ENCODE peak calls at places on chromosomes 6 and 20, in six cellular contexts. One of them, this sample, is unnamed. For H3K4me1, the result is how much of the 10 kb centered on the place peaks cover.

GRCh38 chr6:8017276-8017701 is 46.9 kb downstream of the BLOC1S5 start:
- DNase-seq in spleen: no peak
- DNase-seq in tibial nerve: no peak
- DNase-seq in sigmoid colon: no peak
- DNase-seq in heart right ventricle: no peak
- DNase-seq in psoas muscle: no peak
- DNase-seq in this sample: no peak

GRCh38 chr6:167683028-167683862 is 143.5 kb upstream of the AFDN start:
- DNase-seq in spleen: no peak
- DNase-seq in psoas muscle: peak
- DNase-seq in sigmoid colon: peak
- DNase-seq in tibial nerve: peak
- DNase-seq in heart right ventricle: peak
- DNase-seq in this sample: peak

GRCh38 chr20:5718896-5719595 is 31.2 kb upstream of the SHLD1 start:
- DNase-seq in heart right ventricle: peak
- DNase-seq in psoas muscle: peak
- DNase-seq in sigmoid colon: no peak
- DNase-seq in spleen: no peak
- DNase-seq in tibial nerve: no peak
- DNase-seq in this sample: no peak

GRCh38 chr20:41774291-41774690 is 156.1 kb upstream of the CHD6 start:
- DNase-seq in heart right ventricle: no peak
- DNase-seq in psoas muscle: no peak
- DNase-seq in spleen: no peak
- DNase-seq in sigmoid colon: no peak
- DNase-seq in tibial nerve: no peak
- DNase-seq in this sample: no peak

GRCh38 chr20:11716239-11716944 is 201.3 kb upstream of the BTBD3 start:
- DNase-seq in sigmoid colon: no peak
- DNase-seq in heart right ventricle: no peak
- DNase-seq in tibial nerve: no peak
- DNase-seq in psoas muscle: no peak
- DNase-seq in spleen: no peak
- DNase-seq in this sample: peak

GRCh38 chr20:6397115-6397514 is 274.3 kb upstream of the FERMT1 start:
- DNase-seq in tibial nerve: no peak
- DNase-seq in sigmoid colon: no peak
- DNase-seq in psoas muscle: no peak
- DNase-seq in spleen: no peak
- DNase-seq in heart right ventricle: no peak
- DNase-seq in this sample: no peak

GRCh38 chr6:163416640-163417253 is 2.2 kb downstream of the QKI start:
- DNase-seq in psoas muscle: no peak
- DNase-seq in spleen: no peak
- DNase-seq in sigmoid colon: peak
- DNase-seq in tibial nerve: no peak
- DNase-seq in heart right ventricle: no peak
- DNase-seq in this sample: no peak

GRCh38 chr6:16762265-16762546 is 946 bp upstream of the ATXN1 start:
- DNase-seq in spleen: no peak
- DNase-seq in sigmoid colon: no peak
- DNase-seq in heart right ventricle: no peak
- DNase-seq in psoas muscle: no peak
- DNase-seq in tibial nerve: no peak
- DNase-seq in this sample: no peak

GRCh38 chr20:38453941-38454340 is 18.7 kb upstream of the RALGAPB start:
- DNase-seq in sigmoid colon: peak
- DNase-seq in heart right ventricle: no peak
- DNase-seq in tibial nerve: no peak
- DNase-seq in psoas muscle: no peak
- DNase-seq in spleen: no peak
- DNase-seq in this sample: peak

GRCh38 chr6:141501616-141502015 is 631.1 kb upstream of the GJE1 start:
- DNase-seq in spleen: no peak
- DNase-seq in sigmoid colon: no peak
- DNase-seq in psoas muscle: no peak
- DNase-seq in heart right ventricle: no peak
- DNase-seq in tibial nerve: no peak
- DNase-seq in this sample: no peak

GRCh38 chr6:21185849-21186478 is 407.6 kb upstream of the SOX4 start:
- DNase-seq in tibial nerve: no peak
- DNase-seq in spleen: no peak
- DNase-seq in heart right ventricle: no peak
- DNase-seq in sigmoid colon: no peak
- DNase-seq in psoas muscle: no peak
- DNase-seq in this sample: no peak

GRCh38 chr6:107894821-107895396 is 63.1 kb downstream of the SEC63 start:
- DNase-seq in sigmoid colon: no peak
- DNase-seq in spleen: no peak
- DNase-seq in tibial nerve: no peak
- DNase-seq in heart right ventricle: no peak
- DNase-seq in psoas muscle: no peak
- DNase-seq in this sample: no peak

GRCh38 chr20:1500496-1500895 is 9.3 kb upstream of the SIRPB2 start:
- DNase-seq in sigmoid colon: no peak
- DNase-seq in heart right ventricle: no peak
- DNase-seq in psoas muscle: no peak
- DNase-seq in spleen: no peak
- DNase-seq in tibial nerve: no peak
- DNase-seq in this sample: peak

GRCh38 chr20:59356662-59357061 is 56.3 kb downstream of the EDN3 start:
- DNase-seq in psoas muscle: no peak
- DNase-seq in tibial nerve: no peak
- DNase-seq in heart right ventricle: no peak
- DNase-seq in sigmoid colon: no peak
- DNase-seq in spleen: peak
- DNase-seq in this sample: no peak

GRCh38 chr6:16832027-16832688 is 70.9 kb upstream of the ATXN1 start:
- DNase-seq in spleen: no peak
- DNase-seq in tibial nerve: no peak
- DNase-seq in heart right ventricle: no peak
- DNase-seq in sigmoid colon: no peak
- DNase-seq in psoas muscle: no peak
- DNase-seq in this sample: no peak

GRCh38 chr6:141169419-141169818 is 963.3 kb upstream of the GJE1 start:
- DNase-seq in psoas muscle: no peak
- DNase-seq in spleen: no peak
- DNase-seq in sigmoid colon: no peak
- DNase-seq in heart right ventricle: no peak
- DNase-seq in tibial nerve: no peak
- DNase-seq in this sample: no peak

GRCh38 chr6:170375661-170376060 is 69.1 kb downstream of the FAM120B start:
- DNase-seq in spleen: no peak
- DNase-seq in tibial nerve: no peak
- DNase-seq in psoas muscle: no peak
- DNase-seq in heart right ventricle: no peak
- DNase-seq in sigmoid colon: no peak
- DNase-seq in this sample: no peak

GRCh38 chr6:36054965-36055364 is 27.4 kb downstream of the MAPK14 start:
- DNase-seq in tibial nerve: no peak
- DNase-seq in spleen: no peak
- DNase-seq in sigmoid colon: no peak
- DNase-seq in heart right ventricle: no peak
- DNase-seq in psoas muscle: no peak
- DNase-seq in this sample: no peak

GRCh38 chr6:30378290-30378937 is 33.5 kb downstream of the RPP21 start:
- DNase-seq in spleen: no peak
- DNase-seq in psoas muscle: no peak
- DNase-seq in heart right ventricle: no peak
- DNase-seq in tibial nerve: no peak
- DNase-seq in sigmoid colon: no peak
- DNase-seq in this sample: peak

GRCh38 chr6:158649289-158650143 is at the start of gene SYTL3:
- DNase-seq in tibial nerve: no peak
- DNase-seq in heart right ventricle: no peak
- DNase-seq in psoas muscle: peak
- DNase-seq in sigmoid colon: peak
- DNase-seq in spleen: peak
- DNase-seq in this sample: no peak

GRCh38 chr6:4253604-4254211 is 118.3 kb upstream of the ECI2 start:
- DNase-seq in heart right ventricle: peak
- DNase-seq in tibial nerve: no peak
- DNase-seq in psoas muscle: no peak
- DNase-seq in sigmoid colon: no peak
- DNase-seq in spleen: no peak
- DNase-seq in this sample: no peak

GRCh38 chr6:106510090-106510970 is 119.0 kb downstream of the RTN4IP1 start:
- DNase-seq in spleen: peak
- DNase-seq in psoas muscle: peak
- DNase-seq in heart right ventricle: peak
- DNase-seq in tibial nerve: no peak
- DNase-seq in sigmoid colon: peak
- DNase-seq in this sample: peak

GRCh38 chr6:25017932-25018581 is 82.3 kb upstream of the RIPOR2 start:
- DNase-seq in tibial nerve: peak
- DNase-seq in psoas muscle: peak
- DNase-seq in sigmoid colon: no peak
- DNase-seq in spleen: peak
- DNase-seq in heart right ventricle: peak
- DNase-seq in this sample: no peak

GRCh38 chr6:33197431-33198048 is 2.9 kb downstream of the RXRB start:
- DNase-seq in tibial nerve: no peak
- DNase-seq in spleen: peak
- DNase-seq in sigmoid colon: no peak
- DNase-seq in heart right ventricle: no peak
- DNase-seq in psoas muscle: peak
- DNase-seq in this sample: no peak

GRCh38 chr20:48831702-48832422 is 4.1 kb upstream of the PREX1 start:
- DNase-seq in psoas muscle: peak
- DNase-seq in tibial nerve: no peak
- DNase-seq in spleen: peak
- DNase-seq in heart right ventricle: peak
- DNase-seq in sigmoid colon: peak
- DNase-seq in this sample: no peak

GRCh38 chr20:63855363-63856110 is 5.8 kb upstream of the ABHD16B start:
- DNase-seq in sigmoid colon: no peak
- DNase-seq in spleen: peak
- DNase-seq in psoas muscle: no peak
- DNase-seq in heart right ventricle: peak
- DNase-seq in tibial nerve: no peak
- DNase-seq in this sample: no peak

GRCh38 chr6:137357948-137358266 is 136.3 kb downstream of the OLIG3 start:
- DNase-seq in psoas muscle: no peak
- DNase-seq in sigmoid colon: no peak
- DNase-seq in spleen: no peak
- DNase-seq in heart right ventricle: no peak
- DNase-seq in tibial nerve: no peak
- DNase-seq in this sample: no peak

GRCh38 chr20:50335866-50336265 is 145.2 kb downstream of the CEBPB start:
- DNase-seq in tibial nerve: no peak
- DNase-seq in psoas muscle: no peak
- DNase-seq in sigmoid colon: no peak
- DNase-seq in spleen: no peak
- DNase-seq in heart right ventricle: no peak
- DNase-seq in this sample: no peak
- H3K4me1 ChIP-seq in tibial nerve: under half
- H3K4me1 ChIP-seq in psoas muscle: under half
- H3K4me1 ChIP-seq in sigmoid colon: under half
- H3K4me1 ChIP-seq in spleen: half or more
- H3K4me1 ChIP-seq in heart right ventricle: under half
- H3K4me1 ChIP-seq in this sample: under half

DNA sequence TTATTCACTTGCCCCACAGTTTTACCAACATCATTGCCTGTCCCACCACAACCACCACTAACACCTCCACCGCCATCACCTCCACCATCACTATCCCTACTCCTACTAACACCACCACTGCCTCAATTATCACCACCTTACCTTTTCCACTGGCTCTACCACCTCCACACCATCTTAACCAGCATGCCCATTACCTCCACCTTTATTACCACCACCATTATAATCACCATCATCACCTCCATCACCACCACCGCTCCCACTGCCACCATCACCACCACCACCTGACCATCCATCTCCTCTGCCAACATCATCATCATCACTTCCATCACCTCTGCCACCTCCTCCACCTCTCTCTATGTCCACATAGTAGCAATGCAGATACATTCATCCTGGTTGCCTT is 90.0 kb downstream of the SNAP25 start:
- DNase-seq in sigmoid colon: no peak
- DNase-seq in psoas muscle: no peak
- DNase-seq in tibial nerve: no peak
- DNase-seq in spleen: no peak
- DNase-seq in heart right ventricle: no peak
- DNase-seq in this sample: no peak
- H3K4me1 ChIP-seq in sigmoid colon: under half
- H3K4me1 ChIP-seq in psoas muscle: under half
- H3K4me1 ChIP-seq in tibial nerve: under half
- H3K4me1 ChIP-seq in spleen: under half
- H3K4me1 ChIP-seq in heart right ventricle: under half
- H3K4me1 ChIP-seq in this sample: under half

DNA sequence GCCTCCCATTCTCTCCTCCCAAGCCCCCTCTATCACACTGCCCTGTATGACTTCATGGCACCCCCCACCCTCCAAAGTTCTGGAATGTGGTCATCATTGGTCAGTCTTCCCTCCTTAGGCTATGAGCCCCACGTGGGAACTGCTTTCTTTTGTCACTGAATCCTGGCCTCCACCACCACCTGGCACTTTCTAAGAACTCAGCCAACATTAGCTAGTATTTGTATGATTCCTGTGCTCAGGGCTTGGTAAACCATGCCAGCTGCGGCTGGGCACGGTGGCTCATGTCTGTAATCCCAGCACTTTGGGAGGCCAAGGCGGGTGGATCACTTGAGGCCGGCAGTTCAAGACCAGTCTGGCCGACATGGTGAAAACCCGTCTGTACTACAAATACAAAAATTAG is 8.5 kb upstream of the E2F1 start:
- DNase-seq in sigmoid colon: no peak
- DNase-seq in psoas muscle: no peak
- DNase-seq in tibial nerve: no peak
- DNase-seq in spleen: no peak
- DNase-seq in heart right ventricle: no peak
- DNase-seq in this sample: no peak
- H3K4me1 ChIP-seq in sigmoid colon: under half
- H3K4me1 ChIP-seq in psoas muscle: under half
- H3K4me1 ChIP-seq in tibial nerve: under half
- H3K4me1 ChIP-seq in spleen: under half
- H3K4me1 ChIP-seq in heart right ventricle: under half
- H3K4me1 ChIP-seq in this sample: under half

GRCh38 chr20:30491016-30491415 is 766.4 kb upstream of the DEFB115 start:
- DNase-seq in heart right ventricle: no peak
- DNase-seq in psoas muscle: no peak
- DNase-seq in spleen: peak
- DNase-seq in sigmoid colon: no peak
- DNase-seq in tibial nerve: no peak
- DNase-seq in this sample: no peak

GRCh38 chr20:30487947-30488926 is 769.2 kb upstream of the DEFB115 start:
- DNase-seq in spleen: peak
- DNase-seq in sigmoid colon: no peak
- DNase-seq in heart right ventricle: no peak
- DNase-seq in psoas muscle: no peak
- DNase-seq in tibial nerve: no peak
- DNase-seq in this sample: peak

GRCh38 chr20:30488941-30489601 is 768.4 kb upstream of the DEFB115 start:
- DNase-seq in heart right ventricle: no peak
- DNase-seq in sigmoid colon: no peak
- DNase-seq in tibial nerve: no peak
- DNase-seq in spleen: peak
- DNase-seq in psoas muscle: no peak
- DNase-seq in this sample: peak

GRCh38 chr20:30486103-30486478 is 771.4 kb upstream of the DEFB115 start:
- DNase-seq in heart right ventricle: no peak
- DNase-seq in psoas muscle: no peak
- DNase-seq in tibial nerve: no peak
- DNase-seq in spleen: no peak
- DNase-seq in sigmoid colon: no peak
- DNase-seq in this sample: peak

GRCh38 chr20:30489604-30490003 is 767.9 kb upstream of the DEFB115 start:
- DNase-seq in psoas muscle: no peak
- DNase-seq in tibial nerve: no peak
- DNase-seq in sigmoid colon: peak
- DNase-seq in spleen: no peak
- DNase-seq in heart right ventricle: no peak
- DNase-seq in this sample: peak
- H3K4me1 ChIP-seq in psoas muscle: under half
- H3K4me1 ChIP-seq in tibial nerve: under half
- H3K4me1 ChIP-seq in sigmoid colon: under half
- H3K4me1 ChIP-seq in spleen: under half
- H3K4me1 ChIP-seq in heart right ventricle: under half
- H3K4me1 ChIP-seq in this sample: under half

This sample was measured in Caco-2.